ENCODE peak calls at places on chromosomes 3 and 15, in five cellular contexts. V, N, X, B and K are unnamed samples.

GRCh38 chr3:116030131-116030850 is 407.0 kb downstream of the GAP43 start:
- DNase-seq in N (no peak), V (no peak), X (no peak), B (no peak), K (no peak)

GRCh38 chr15:57541805-57542504 is 49.7 kb upstream of the MYZAP start:
- DNase-seq in V (peak; percentile 44), B (no peak), N (no peak), X (peak; percentile 53), K (no peak)

GRCh38 chr3:39962566-39962965 is 153.2 kb downstream of the MYRIP start:
- DNase-seq in X (no peak), V (no peak), N (no peak), B (no peak), K (no peak)

GRCh38 chr3:192284443-192285072 is 442.8 kb downstream of the FGF12 start:
- DNase-seq in X (no peak), V (peak; percentile 1), N (no peak), B (no peak), K (no peak)

GRCh38 chr3:116896116-116896515 is 186.5 kb downstream of the TUSC7 start:
- DNase-seq in N (no peak), X (no peak), V (no peak), B (no peak), K (no peak)

GRCh38 chr3:197406266-197406665 is 107.9 kb upstream of the DLG1 start:
- DNase-seq in V (no peak), N (no peak), B (no peak), X (no peak), K (no peak)

GRCh38 chr3:50189274-50189673 is 2.1 kb upstream of the GNAT1 start:
- DNase-seq in X (peak; percentile 70), B (no peak), N (no peak), V (peak; percentile 78), K (peak; percentile 72)

GRCh38 chr15:56813995-56814394 is 80.7 kb upstream of the ZNF280D start:
- DNase-seq in N (no peak), X (no peak), V (no peak), B (no peak), K (no peak)

GRCh38 chr3:46845397-46845859 is 17.8 kb downstream of the MYL3 start:
- DNase-seq in B (no peak), N (no peak), V (no peak), X (peak; percentile 39), K (peak; percentile 35)

GRCh38 chr3:64058592-64058991 is 35.3 kb upstream of the PSMD6 start:
- DNase-seq in B (no peak), X (no peak), V (no peak), N (no peak), K (no peak)

GRCh38 chr15:88465633-88466219 is 1.5 kb downstream of the MRPL46 start:
- DNase-seq in B (no peak), X (no peak), N (no peak), V (peak; percentile 93), K (no peak)

GRCh38 chr3:12342151-12342550 is 53.3 kb downstream of the PPARG start:
- DNase-seq in B (no peak), X (no peak), V (no peak), N (no peak), K (no peak)

GRCh38 chr15:34217587-34218225 is 7.1 kb upstream of the EMC4 start:
- DNase-seq in X (no peak), B (no peak), N (no peak), V (no peak), K (no peak)

GRCh38 chr3:52528596-52529375 is 4.9 kb downstream of the NT5DC2 start:
- DNase-seq in V (no peak), N (no peak), X (no peak), B (no peak), K (no peak)

GRCh38 chr3:37725842-37726241 is 135.8 kb upstream of the CTDSPL start:
- DNase-seq in N (no peak), V (no peak), X (no peak), B (no peak), K (no peak)

GRCh38 chr15:55403531-55403930 is 4.6 kb downstream of the CCPG1 start:
- DNase-seq in X (no peak), N (no peak), B (no peak), V (peak; percentile 44), K (no peak)

GRCh38 chr3:84318273-84318809 is 640.4 kb upstream of the CADM2 start:
- DNase-seq in X (no peak), B (peak; percentile 5), V (no peak), N (no peak), K (peak; percentile 6)

GRCh38 chr3:58581328-58582091 is 4.3 kb upstream of the FAM107A start:
- DNase-seq in N (no peak), X (no peak), B (no peak), V (no peak), K (no peak)

GRCh38 chr3:190281308-190282051 is 40.8 kb downstream of the CLDN1 start:
- DNase-seq in X (no peak), B (no peak), V (peak; percentile 76), N (no peak), K (no peak)

GRCh38 chr3:11619946-11620652 is 23.6 kb downstream of the VGLL4 start:
- DNase-seq in X (no peak), V (no peak), B (no peak), N (no peak), K (no peak)

DNA sequence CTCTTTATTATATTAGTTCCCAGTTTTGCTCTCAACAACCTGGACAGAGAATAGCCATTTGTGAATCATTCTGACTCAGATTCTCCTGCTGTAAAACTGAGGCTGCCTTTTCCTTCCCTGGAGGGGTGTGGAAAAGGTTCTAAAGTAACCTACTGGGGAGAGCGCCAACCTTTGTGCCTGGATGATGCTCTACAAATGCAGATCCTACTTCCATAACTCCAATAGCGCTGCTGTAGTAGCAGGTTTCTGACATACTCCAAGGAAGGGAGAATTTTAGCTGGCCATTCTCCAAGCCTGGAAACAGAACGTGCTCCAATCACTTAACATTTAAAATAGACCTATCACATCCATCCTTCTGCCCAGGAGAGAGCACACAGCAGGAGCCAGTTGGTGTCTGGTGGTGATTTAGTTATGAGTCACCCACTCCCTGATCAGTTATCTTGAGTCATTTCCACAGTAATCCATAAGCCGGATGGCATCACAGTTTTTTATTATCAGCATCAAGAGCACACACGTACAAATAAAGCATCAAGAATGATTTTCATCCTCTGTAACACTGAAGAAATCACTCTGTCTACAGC is 38.3 kb downstream of the MYH15 start:
- DNase-seq in B (no peak), V (no peak), N (no peak), X (no peak), K (no peak)
- TF ChIP-seq SUZ12 in B (no peak), V (no peak), N (no peak), X (no peak), K (no peak)

GRCh38 chr15:63446260-63446659 is 58.1 kb upstream of the USP3 start:
- DNase-seq in X (no peak), N (no peak), V (no peak), B (no peak), K (no peak)
- TF ChIP-seq SUZ12 in X (no peak), N (no peak), V (no peak), B (no peak), K (no peak)

DNA sequence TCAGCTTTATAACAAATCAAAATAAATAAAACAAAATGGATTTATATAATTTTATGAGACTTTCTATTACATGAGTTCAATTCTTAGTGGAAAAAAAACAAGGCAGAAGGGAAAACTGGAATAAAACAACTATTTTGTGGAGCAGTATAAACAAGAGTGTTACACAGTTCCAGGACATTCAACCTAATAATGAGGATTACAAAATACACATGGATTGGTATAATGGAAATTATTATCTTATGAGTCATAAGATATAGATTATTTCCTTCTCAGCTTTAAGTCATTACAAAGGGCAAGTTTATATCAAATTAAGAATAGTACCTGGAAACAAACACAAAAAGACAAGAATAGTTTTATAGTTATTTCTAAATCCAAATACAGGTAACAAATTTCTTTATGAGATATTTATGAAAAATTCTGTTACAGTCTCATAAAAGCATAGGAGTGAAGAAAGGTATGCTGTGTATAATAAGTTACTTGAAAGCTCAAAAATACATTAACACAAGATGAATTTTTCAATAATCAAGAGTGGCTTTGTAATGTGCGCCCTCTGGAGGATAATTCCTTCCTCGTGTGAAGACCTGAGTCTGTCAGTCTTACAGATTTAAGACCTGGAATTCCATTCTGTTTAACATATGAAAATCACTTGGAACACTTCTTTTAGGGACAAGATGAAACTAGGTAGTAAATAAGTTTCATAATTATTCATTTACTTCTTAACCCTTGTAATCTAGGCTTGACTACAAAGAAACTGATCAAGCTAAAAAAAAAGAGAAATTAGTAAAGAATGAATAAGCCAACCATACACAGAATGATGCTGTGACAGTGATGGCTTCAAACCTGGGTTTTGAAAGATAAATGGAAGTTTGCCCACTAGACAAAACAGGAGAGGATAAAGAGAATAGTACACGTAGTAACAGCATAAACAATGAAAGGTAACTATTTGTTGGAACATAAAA is 9.5 kb downstream of the COPS2 start:
- DNase-seq in B (no peak), X (peak; percentile 17), N (no peak), V (peak; percentile 45), K (no peak)
- TF ChIP-seq SUZ12 in B (no peak), X (no peak), N (no peak), V (no peak), K (no peak)

GRCh38 chr15:60916674-60917468 is 312.2 kb downstream of the RORA start:
- DNase-seq in N (peak; percentile 76), V (peak; percentile 67), B (peak; percentile 51), X (peak; percentile 66), K (peak; percentile 89)
- TF ChIP-seq SUZ12 in N (no peak), V (no peak), B (no peak), X (no peak), K (no peak)

DNA sequence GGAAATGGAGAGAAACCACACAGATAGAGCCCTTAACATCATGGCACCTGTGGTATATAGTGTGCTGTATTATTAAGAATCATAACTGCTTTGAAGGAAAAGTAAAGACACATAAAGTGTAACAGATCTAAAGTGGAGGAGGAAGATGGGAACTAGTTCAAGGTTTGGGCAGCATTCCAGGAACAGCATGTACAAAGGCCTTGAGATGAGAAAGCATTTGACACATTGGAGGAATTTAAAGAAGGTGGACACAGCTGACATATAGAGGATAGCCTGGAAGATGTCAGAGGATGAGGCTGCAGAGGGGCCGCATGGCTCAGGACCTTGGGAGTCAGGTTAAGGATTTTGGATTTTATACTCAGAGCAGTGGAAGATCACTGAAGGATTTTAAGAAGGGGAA is 39.0 kb downstream of the LRTM1 start:
- DNase-seq in V (no peak), B (no peak), N (no peak), X (no peak), K (no peak)
- TF ChIP-seq SUZ12 in V (no peak), B (no peak), N (no peak), X (no peak), K (no peak)

GRCh38 chr3:23550402-23550801 is 255.4 kb upstream of the UBE2E1 start:
- DNase-seq in N (peak; percentile 39), X (no peak), V (no peak), B (no peak), K (no peak)

GRCh38 chr3:23546186-23546585 is 259.6 kb upstream of the UBE2E1 start:
- DNase-seq in X (no peak), N (no peak), B (no peak), V (no peak), K (no peak)

GRCh38 chr3:23549148-23549910 is 256.4 kb upstream of the UBE2E1 start:
- DNase-seq in X (no peak), V (no peak), B (no peak), N (no peak), K (no peak)

GRCh38 chr3:23548706-23549105 is 257.0 kb upstream of the UBE2E1 start:
- DNase-seq in V (no peak), N (no peak), X (no peak), B (no peak), K (no peak)

DNA sequence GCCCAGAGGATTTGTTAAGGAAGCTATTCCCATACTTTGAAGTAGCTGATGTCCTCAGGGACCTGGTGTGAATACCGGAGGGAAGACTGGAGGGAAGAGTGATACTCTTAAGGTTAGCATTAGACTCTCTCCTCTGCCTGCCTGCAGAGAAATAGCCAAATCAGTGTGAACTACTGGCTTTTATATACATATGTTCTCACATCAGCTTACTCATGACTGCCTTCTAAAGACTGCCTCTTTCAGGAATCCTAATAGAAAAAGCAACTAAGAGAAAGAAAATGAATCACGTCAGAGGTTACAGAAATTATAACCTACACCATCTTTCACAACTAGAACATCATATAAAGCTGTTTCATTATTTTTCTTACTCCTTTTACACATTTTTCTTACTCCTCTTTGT is 257.9 kb upstream of the UBE2E1 start:
- DNase-seq in B (no peak), X (no peak), V (no peak), N (no peak), K (no peak)
- TF ChIP-seq SUZ12 in B (no peak), X (no peak), V (no peak), N (no peak), K (no peak)